ENCODE peak calls at places on chromosomes 5 and 9, in seven cellular contexts. Z is PC-3, T is PC-9, R is tibial nerve, M is lung, Y is heart left ventricle, O is right cardiac atrium. A is an unnamed sample.

GRCh38 chr5:28344803-28345433 is 1306.5 kb upstream of the CDH9 start:
- DNase-seq in Z (peak; percentile 77), T (no peak), R (no peak), M (no peak), Y (no peak), O (no peak), A (no peak)

GRCh38 chr9:81431662-81432061 is 257.7 kb downstream of the TLE1 start:
- DNase-seq in Z (peak; percentile 88), T (no peak), R (no peak), M (no peak), Y (no peak), O (no peak), A (no peak)

GRCh38 chr9:2109066-2109650 is 94.0 kb downstream of the SMARCA2 start:
- DNase-seq in Z (no peak), T (no peak), R (no peak), M (no peak), Y (no peak), O (no peak), A (no peak)

GRCh38 chr9:13580760-13581159 is 301.3 kb upstream of the MPDZ start:
- DNase-seq in Z (no peak), T (no peak), R (no peak), M (no peak), Y (no peak), O (no peak), A (no peak)

GRCh38 chr5:141001854-141002666 is 35.8 kb downstream of the PCDHAC2 start:
- DNase-seq in Z (peak; percentile 48), T (peak; percentile 37), R (no peak), M (peak; percentile 36), Y (no peak), O (peak; percentile 40), A (no peak)

GRCh38 chr9:2934241-2934650 is 90.4 kb upstream of the PUM3 start:
- DNase-seq in Z (no peak), T (no peak), R (no peak), M (no peak), Y (no peak), O (no peak), A (no peak)

GRCh38 chr5:134511796-134512660 is 13.4 kb upstream of the JADE2 start:
- DNase-seq in Z (peak; percentile 53), T (peak; percentile 73), R (peak; percentile 79), M (peak; percentile 80), Y (peak; percentile 90), O (peak; percentile 88), A (peak; percentile 79)

GRCh38 chr9:111980398-111980797 is 83.8 kb downstream of the UGCG start:
- DNase-seq in Z (no peak), T (no peak), R (no peak), M (no peak), Y (no peak), O (no peak), A (no peak)

GRCh38 chr5:75510836-75511434 is 494 bp downstream of the CERT1 start:
- DNase-seq in Z (peak; percentile 5), T (peak; percentile 16), R (peak; percentile 22), M (peak; percentile 59), Y (peak; percentile 51), O (peak; percentile 83), A (peak; percentile 84)

GRCh38 chr5:159905496-159905895 is 10.8 kb upstream of the ADRA1B start:
- DNase-seq in Z (peak; percentile 98), T (peak; percentile 89), R (no peak), M (no peak), Y (no peak), O (no peak), A (no peak)

GRCh38 chr5:16169550-16169949 is 10.0 kb downstream of the MARCHF11 start:
- DNase-seq in Z (no peak), T (no peak), R (no peak), M (no peak), Y (no peak), O (no peak), A (no peak)
- H3K27ac ChIP-seq in Z (no peak overlapping the region), T (no peak overlapping the region), R (no peak overlapping the region), M (no peak overlapping the region), Y (no peak overlapping the region), O (no peak overlapping the region), A (no peak overlapping the region)

DNA sequence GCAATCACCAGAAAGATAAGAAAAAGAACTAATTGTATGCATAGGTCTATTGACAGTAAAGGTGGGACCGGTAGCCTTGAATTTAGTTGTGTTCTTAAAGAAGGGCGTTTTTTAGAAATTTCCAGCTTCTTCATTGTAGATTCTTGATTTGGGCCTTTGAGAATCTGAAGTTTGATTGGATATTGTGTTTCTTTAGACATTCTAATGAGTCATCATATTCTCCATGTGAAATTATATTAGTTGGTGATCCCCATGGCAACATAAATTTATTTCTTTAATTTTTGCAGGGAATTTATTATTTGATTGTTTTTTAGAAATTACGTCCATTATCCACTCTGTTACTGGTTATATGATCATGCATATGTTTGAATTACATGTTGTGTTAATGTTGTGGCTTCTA is 63.6 kb downstream of the MAN2A1 start:
- DNase-seq in Z (no peak), T (no peak), R (no peak), M (no peak), Y (no peak), O (no peak), A (no peak)
- H3K27ac ChIP-seq in Z (no peak overlapping the region), T (no peak overlapping the region), R (no peak overlapping the region), M (no peak overlapping the region), Y (no peak overlapping the region), O (no peak overlapping the region), A (no peak overlapping the region)

GRCh38 chr5:91144491-91145232 is 238.5 kb downstream of the ARRDC3 start:
- DNase-seq in Z (no peak), T (no peak), R (no peak), M (no peak), Y (no peak), O (no peak), A (no peak)

GRCh38 chr5:91141642-91142041 is 241.5 kb downstream of the ARRDC3 start:
- DNase-seq in Z (no peak), T (no peak), R (no peak), M (no peak), Y (no peak), O (no peak), A (no peak)

GRCh38 chr5:91140657-91141056 is 242.5 kb downstream of the ARRDC3 start:
- DNase-seq in Z (no peak), T (no peak), R (no peak), M (no peak), Y (no peak), O (no peak), A (no peak)

GRCh38 chr5:91143840-91144239 is 239.3 kb downstream of the ARRDC3 start:
- DNase-seq in Z (no peak), T (no peak), R (no peak), M (no peak), Y (no peak), O (peak; percentile 39), A (no peak)

GRCh38 chr5:91142819-91143218 is 240.3 kb downstream of the ARRDC3 start:
- DNase-seq in Z (no peak), T (no peak), R (no peak), M (no peak), Y (no peak), O (peak; percentile 39), A (no peak)
- H3K27ac ChIP-seq in Z (no peak overlapping the region), T (no peak overlapping the region), R (no peak overlapping the region), M (no peak overlapping the region), Y (no peak overlapping the region), O (no peak overlapping the region), A (no peak overlapping the region)

GRCh38 chr5:128062172-128062746 is 21.3 kb upstream of the SLC12A2 start:
- DNase-seq in Z (peak; percentile 58), T (no peak), R (no peak), M (no peak), Y (no peak), O (no peak), A (no peak)
- H3K27ac ChIP-seq in Z (peak overlapping the region; percentile 11), T (peak overlapping the region; percentile 68), R (no peak overlapping the region), M (no peak overlapping the region), Y (no peak overlapping the region), O (no peak overlapping the region), A (no peak overlapping the region)

GRCh38 chr5:10332301-10332700 is 21.2 kb upstream of the MARCHF6 start:
- DNase-seq in Z (no peak), T (no peak), R (no peak), M (peak; percentile 2), Y (no peak), O (no peak), A (no peak)

GRCh38 chr5:10330511-10331105 is 22.9 kb upstream of the MARCHF6 start:
- DNase-seq in Z (no peak), T (no peak), R (no peak), M (no peak), Y (no peak), O (no peak), A (no peak)

GRCh38 chr5:10329421-10329807 is 21.7 kb upstream of the CMBL start:
- DNase-seq in Z (no peak), T (no peak), R (no peak), M (no peak), Y (no peak), O (no peak), A (no peak)

GRCh38 chr5:10329808-10330481 is 22.2 kb upstream of the CMBL start:
- DNase-seq in Z (peak; percentile 46), T (no peak), R (peak; percentile 57), M (no peak), Y (peak; percentile 68), O (peak; percentile 68), A (no peak)

GRCh38 chr5:10331341-10331796 is 22.1 kb upstream of the MARCHF6 start:
- DNase-seq in Z (peak; percentile 63), T (no peak), R (peak; percentile 63), M (peak; percentile 73), Y (peak; percentile 89), O (peak; percentile 83), A (no peak)
- H3K27ac ChIP-seq in Z (no peak overlapping the region), T (no peak overlapping the region), R (no peak overlapping the region), M (peak overlapping the region; percentile 72), Y (peak overlapping the region; percentile 58), O (peak overlapping the region; percentile 71), A (no peak overlapping the region)

DNA sequence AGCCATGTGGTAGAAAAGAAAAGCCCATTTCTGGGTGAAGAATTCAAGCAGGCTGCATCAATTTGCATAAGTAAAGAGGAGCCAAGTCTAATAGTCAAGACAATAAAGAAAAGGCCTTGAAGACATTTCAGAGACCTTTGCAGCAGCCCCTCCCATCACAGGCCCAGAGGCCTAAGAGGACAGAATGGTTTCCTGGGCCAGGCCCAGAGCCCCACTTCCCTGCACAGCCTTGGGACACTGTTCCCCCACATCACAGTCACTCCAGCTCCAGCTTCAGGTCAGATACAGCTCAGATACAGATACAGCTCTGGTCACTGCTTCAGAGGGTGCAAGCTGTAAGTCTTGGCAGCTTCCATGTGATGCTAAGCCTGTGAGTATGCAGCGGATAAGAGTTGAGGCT is 29.1 kb downstream of the PLGRKT start:
- DNase-seq in Z (no peak), T (no peak), R (no peak), M (no peak), Y (no peak), O (no peak), A (no peak)
- H3K27ac ChIP-seq in Z (no peak overlapping the region), T (no peak overlapping the region), R (no peak overlapping the region), M (no peak overlapping the region), Y (no peak overlapping the region), O (no peak overlapping the region), A (no peak overlapping the region)

DNA sequence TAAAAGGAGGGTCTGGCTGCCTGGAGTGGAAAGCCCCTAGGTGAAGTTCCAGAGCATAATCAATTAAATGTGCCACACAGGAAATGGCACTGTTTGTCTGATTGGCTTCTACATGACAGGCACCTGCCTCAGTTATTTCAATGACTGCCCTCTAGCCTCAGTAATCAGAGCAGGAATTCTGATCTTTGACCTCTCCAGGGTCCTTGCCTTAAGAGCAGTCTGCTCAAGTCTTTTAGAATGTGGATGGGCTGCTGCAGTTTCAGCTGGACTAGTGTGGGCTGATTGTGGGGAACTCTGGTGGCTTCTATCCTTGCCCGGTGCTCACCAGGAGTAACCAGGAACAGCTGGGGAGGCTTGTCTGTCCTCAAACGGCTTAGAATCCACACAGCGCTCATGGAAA is 98.9 kb downstream of the LIX1 start:
- DNase-seq in Z (no peak), T (no peak), R (no peak), M (no peak), Y (no peak), O (no peak), A (no peak)
- H3K27ac ChIP-seq in Z (no peak overlapping the region), T (no peak overlapping the region), R (no peak overlapping the region), M (no peak overlapping the region), Y (no peak overlapping the region), O (no peak overlapping the region), A (no peak overlapping the region)

GRCh38 chr9:99743455-99743854 is 78.2 kb upstream of the NR4A3 start:
- DNase-seq in Z (no peak), T (no peak), R (no peak), M (no peak), Y (no peak), O (no peak), A (no peak)
- H3K27ac ChIP-seq in Z (no peak overlapping the region), T (no peak overlapping the region), R (no peak overlapping the region), M (no peak overlapping the region), Y (no peak overlapping the region), O (no peak overlapping the region), A (no peak overlapping the region)